ENCODE peak calls at places on chromosomes 13 and 19, in five cellular contexts. A is neural crest cell; X is HCT116; K is fibroblast of mammary gland; J is CD4-positive, alpha-beta T cell. I is an unnamed sample.

GRCh38 chr13:77696006-77696862 is 1.3 kb upstream of the SLAIN1 start:
- DNase-seq in A (no peak), X (no peak), K (no peak), J (no peak), I (peak)

GRCh38 chr19:35048911-35049411 is 7.4 kb downstream of the HPN start:
- DNase-seq in A (no peak), K (no peak), X (no peak), J (no peak), I (no peak)

GRCh38 chr13:53255795-53256194 is 227.2 kb downstream of the OLFM4 start:
- DNase-seq in J (no peak), A (no peak), K (no peak), X (no peak), I (no peak)

GRCh38 chr19:48639483-48640375 is 2.5 kb upstream of the DBP start:
- DNase-seq in X (no peak), J (no peak), K (no peak), A (no peak), I (no peak)

GRCh38 chr19:8366961-8367326 is 3.0 kb downstream of the ANGPTL4 start:
- DNase-seq in K (peak), A (no peak), J (no peak), X (no peak), I (no peak)

GRCh38 chr13:46906440-46906839 is 9.6 kb upstream of the HTR2A start:
- DNase-seq in X (no peak), A (no peak), K (peak), J (no peak), I (no peak)

GRCh38 chr19:20028611-20029010 is 10.7 kb downstream of the ZNF682 start:
- DNase-seq in K (no peak), X (no peak), J (no peak), A (no peak), I (no peak)

GRCh38 chr19:4695224-4695731 is 25.1 kb upstream of the MYDGF start:
- DNase-seq in K (no peak), A (no peak), J (no peak), X (no peak), I (no peak)

GRCh38 chr19:23949611-23950010 is 34.9 kb downstream of the ZNF726 start:
- DNase-seq in K (peak), A (no peak), X (no peak), J (no peak), I (no peak)

GRCh38 chr13:26719356-26719945 is 41.1 kb downstream of the GPR12 start:
- DNase-seq in K (no peak), A (no peak), X (no peak), J (no peak), I (no peak)

GRCh38 chr19:49689133-49690072 is at the start of gene ADM5:
- DNase-seq in K (no peak), X (no peak), J (peak), A (no peak), I (peak)

GRCh38 chr13:98345103-98345899 is 168.2 kb upstream of the RNF113B start:
- DNase-seq in X (no peak), J (no peak), K (no peak), A (no peak), I (no peak)

GRCh38 chr19:10007366-10007765 is 2.9 kb downstream of the COL5A3 start:
- DNase-seq in K (peak), X (no peak), A (no peak), J (no peak), I (no peak)

GRCh38 chr13:112532837-112533745 is 54.9 kb downstream of the TUBGCP3 start:
- DNase-seq in X (no peak), A (no peak), J (no peak), K (no peak), I (no peak)

GRCh38 chr19:17686592-17687042 is 1.5 kb downstream of the UNC13A start:
- DNase-seq in K (no peak), J (no peak), A (peak), X (peak), I (peak)

GRCh38 chr19:12859546-12859945 is 21.2 kb downstream of the MAST1 start:
- DNase-seq in A (no peak), J (no peak), X (no peak), K (no peak), I (no peak)

GRCh38 chr13:73687087-73687486 is 447.1 kb downstream of the KLF12 start:
- DNase-seq in A (no peak), K (no peak), X (no peak), J (no peak), I (no peak)

GRCh38 chr19:30870861-30871260 is 478.4 kb downstream of the TSHZ3 start:
- DNase-seq in K (peak), A (no peak), X (no peak), J (no peak), I (no peak)

GRCh38 chr19:47860602-47861297 is 1.7 kb downstream of the TPRX2 start:
- DNase-seq in K (no peak), X (no peak), J (no peak), A (no peak), I (no peak)

GRCh38 chr19:48473161-48473966 is 4.2 kb downstream of the CYTH2 start:
- DNase-seq in A (no peak), J (no peak), K (no peak), X (no peak), I (no peak)

GRCh38 chr13:35621989-35622388 is 145.5 kb upstream of the MAB21L1 start:
- DNase-seq in A (no peak), X (no peak), K (peak), J (no peak), I (no peak)

GRCh38 chr13:92549275-92549674 is 677.3 kb upstream of the GPC6 start:
- DNase-seq in X (no peak), J (no peak), K (no peak), A (no peak), I (no peak)

GRCh38 chr13:33349996-33350826 is 64.7 kb upstream of the STARD13 start:
- DNase-seq in K (peak), X (no peak), A (peak), J (no peak), I (peak)

GRCh38 chr13:33135097-33135496 is 118.9 kb downstream of the KL start:
- DNase-seq in A (no peak), J (no peak), X (no peak), K (no peak), I (no peak)

GRCh38 chr19:56864443-56865125 is 24.1 kb upstream of the PEG3 start:
- DNase-seq in J (no peak), A (no peak), X (no peak), K (no peak), I (no peak)

GRCh38 chr19:38975214-38975860 is at the start of gene FBXO17:
- DNase-seq in K (peak), J (no peak), A (peak), X (no peak), I (peak)

I was measured in neural progenitor cell.